ENCODE peak calls at places on chromosomes 3 and 15, in four cellular contexts. A is endothelial cell of umbilical vein, O is K562, F is GM12878. H is an unnamed sample.

GRCh38 chr3:141387446-141388030 is 19.2 kb downstream of the ZBTB38 start:
- DNase-seq in A (no peak), O (no peak), F (no peak), H (no peak)

GRCh38 chr3:65712156-65712555 is 326.6 kb downstream of the MAGI1 start:
- DNase-seq in A (no peak), O (no peak), F (no peak), H (peak; percentile 63)

GRCh38 chr15:49044761-49045571 is 1.3 kb downstream of the SECISBP2L start:
- DNase-seq in A (peak; percentile 50), O (peak; percentile 7), F (no peak), H (peak; percentile 1)

GRCh38 chr3:123421353-123422174 is 27.3 kb downstream of the ADCY5 start:
- DNase-seq in A (no peak), O (no peak), F (no peak), H (no peak)

GRCh38 chr3:45910892-45911291 is 24.5 kb downstream of the CCR9 start:
- DNase-seq in A (no peak), O (no peak), F (no peak), H (no peak)

GRCh38 chr3:11564577-11565001 is 79.1 kb downstream of the VGLL4 start:
- DNase-seq in A (no peak), O (no peak), F (no peak), H (no peak)

GRCh38 chr3:104190681-104191080 is 1176.0 kb upstream of the ALCAM start:
- DNase-seq in A (peak; percentile 66), O (no peak), F (no peak), H (no peak)

GRCh38 chr3:127630811-127631714 is 2.1 kb downstream of the PODXL2 start:
- DNase-seq in A (no peak), O (no peak), F (no peak), H (no peak)

GRCh38 chr15:29612096-29612495 is 210.2 kb downstream of the TJP1 start:
- DNase-seq in A (peak; percentile 9), O (no peak), F (no peak), H (peak; percentile 76)

GRCh38 chr15:75891895-75892294 is 11.8 kb upstream of the FBXO22 start:
- DNase-seq in A (peak; percentile 90), O (no peak), F (no peak), H (peak; percentile 96)

GRCh38 chr3:159938712-159939111 is 49.9 kb upstream of the IL12A start:
- DNase-seq in A (no peak), O (no peak), F (no peak), H (peak; percentile 58)

GRCh38 chr3:14633819-14634424 is 17.6 kb upstream of the CCDC174 start:
- DNase-seq in A (peak; percentile 53), O (peak; percentile 81), F (peak; percentile 17), H (peak; percentile 49)

GRCh38 chr3:146187334-146187950 is 26.5 kb upstream of the PLOD2 start:
- DNase-seq in A (no peak), O (no peak), F (no peak), H (peak; percentile 55)

GRCh38 chr3:64575211-64575844 is 112.5 kb downstream of the ADAMTS9 start:
- DNase-seq in A (peak; percentile 35), O (peak; percentile 14), F (no peak), H (peak; percentile 18)

GRCh38 chr3:196220587-196220986 is 4.3 kb downstream of the SLC51A start:
- DNase-seq in A (no peak), O (no peak), F (no peak), H (no peak)

GRCh38 chr15:72423256-72423655 is 25.2 kb downstream of the TMEM202 start:
- DNase-seq in A (no peak), O (no peak), F (no peak), H (no peak)

GRCh38 chr15:70851889-70852288 is 2.1 kb downstream of the LARP6 start:
- DNase-seq in A (no peak), O (no peak), F (no peak), H (no peak)

GRCh38 chr3:146166450-146167222 is 5.7 kb upstream of the PLOD2 start:
- DNase-seq in A (peak; percentile 67), O (no peak), F (no peak), H (peak; percentile 83)

GRCh38 chr3:99878005-99878404 is 60.3 kb downstream of the CMSS1 start:
- DNase-seq in A (peak; percentile 78), O (peak; percentile 32), F (no peak), H (peak; percentile 88)

GRCh38 chr15:78317145-78317836 is 17.9 kb upstream of the SKIC8 start:
- DNase-seq in A (no peak), O (peak; percentile 60), F (no peak), H (no peak)

GRCh38 chr15:99305761-99306505 is 54.7 kb downstream of the LRRC28 start:
- DNase-seq in A (peak; percentile 49), O (no peak), F (no peak), H (peak; percentile 87)

GRCh38 chr15:73617310-73617709 is 15.9 kb downstream of the NPTN start:
- DNase-seq in A (no peak), O (no peak), F (no peak), H (no peak)

GRCh38 chr3:48596676-48597407 is 1.7 kb upstream of the COL7A1 start:
- DNase-seq in A (no peak), O (no peak), F (no peak), H (no peak)

GRCh38 chr15:81754078-81754477 is 291.7 kb downstream of the MEX3B start:
- DNase-seq in A (no peak), O (no peak), F (no peak), H (no peak)

GRCh38 chr15:81749667-81750360 is 296.0 kb downstream of the MEX3B start:
- DNase-seq in A (no peak), O (no peak), F (no peak), H (no peak)

GRCh38 chr15:81752974-81753373 is 292.8 kb downstream of the MEX3B start:
- DNase-seq in A (no peak), O (no peak), F (no peak), H (no peak)

GRCh38 chr15:81752149-81752942 is 293.5 kb downstream of the MEX3B start:
- DNase-seq in A (peak; percentile 3), O (no peak), F (no peak), H (peak; percentile 15)

DNA sequence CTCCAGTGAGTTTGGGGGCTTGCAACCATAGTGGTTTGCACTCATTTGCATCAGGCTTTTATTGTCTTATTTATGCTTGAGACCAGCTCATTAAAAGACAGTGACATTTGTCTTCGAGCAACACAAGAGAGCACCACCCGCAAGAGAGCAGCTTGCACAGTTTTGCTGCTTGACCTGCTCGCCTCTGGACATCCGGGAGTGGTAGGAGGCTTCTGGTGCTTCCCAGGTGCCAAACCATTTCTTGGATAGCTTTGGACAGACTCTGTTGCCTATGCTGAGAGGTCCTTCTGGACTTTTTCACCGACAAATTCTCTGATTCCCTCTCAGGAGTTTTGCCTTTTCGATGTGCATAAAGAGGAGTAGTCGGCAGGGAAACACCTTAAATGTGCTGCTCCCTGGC is 294.5 kb downstream of the MEX3B start:
- DNase-seq in A (no peak), O (no peak), F (no peak), H (no peak)
- H3K27me3 ChIP-seq in A (no peaks in the 10 kb centered on the region), O (peaks cover 20% of the 10 kb centered on the region), F (no peaks in the 10 kb centered on the region), H (no peaks in the 10 kb centered on the region)

GRCh38 chr15:88541709-88542341 is 4.7 kb downstream of the DET1 start:
- DNase-seq in A (no peak), O (no peak), F (no peak), H (no peak)

GRCh38 chr15:88535100-88535499 is 11.4 kb downstream of the DET1 start:
- DNase-seq in A (no peak), O (no peak), F (no peak), H (peak; percentile 41)

GRCh38 chr15:88539441-88539840 is 7.0 kb downstream of the DET1 start:
- DNase-seq in A (no peak), O (no peak), F (no peak), H (no peak)

GRCh38 chr15:88535607-88536313 is 10.7 kb downstream of the DET1 start:
- DNase-seq in A (no peak), O (no peak), F (no peak), H (no peak)

DNA sequence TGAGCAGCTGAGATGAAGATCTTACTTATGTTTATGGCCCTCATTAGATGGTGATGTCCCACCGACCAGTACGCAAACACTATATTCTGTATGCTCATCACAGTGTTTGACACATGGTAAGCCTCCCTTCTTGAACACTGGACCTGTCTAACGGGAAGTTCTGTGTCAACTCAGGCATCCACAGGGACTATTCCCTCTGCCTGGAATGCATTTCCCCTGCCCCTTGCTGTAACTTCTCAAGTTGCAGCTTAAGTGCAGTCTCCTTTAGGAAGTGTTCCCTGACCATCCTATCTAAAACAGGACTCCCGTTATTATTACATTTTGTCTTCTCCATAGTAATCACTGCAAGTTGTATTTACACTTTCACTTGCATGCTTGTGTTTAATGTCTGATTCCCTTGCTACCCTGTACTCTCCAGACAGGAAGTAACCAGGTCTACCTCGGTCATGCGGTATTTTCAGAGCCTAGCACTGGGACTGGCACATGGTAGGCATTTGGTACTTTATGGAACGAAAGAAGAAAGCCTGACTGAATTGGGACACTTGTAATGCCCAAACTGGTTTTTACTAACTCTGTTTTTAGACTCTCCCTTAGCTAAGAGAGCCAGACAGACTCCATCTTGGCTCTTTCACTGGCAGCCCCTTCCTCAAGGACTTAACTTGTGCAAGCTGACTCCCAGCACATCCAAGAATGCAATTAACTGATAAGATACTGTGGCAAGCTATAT is 8.7 kb downstream of the DET1 start:
- DNase-seq in A (no peak), O (no peak), F (no peak), H (no peak)
- TF ChIP-seq FOS in A (no peak), O (no peak), F (no peak), H (no peak)

GRCh38 chr3:184377374-184377773 is 633 bp downstream of the THPO start:
- DNase-seq in A (no peak), O (no peak), F (no peak), H (no peak)
- H3K27me3 ChIP-seq in A (peaks cover 49% of the 10 kb centered on the region), O (peaks cover 24% of the 10 kb centered on the region), F (peaks cover 14% of the 10 kb centered on the region), H (peaks cover 74% of the 10 kb centered on the region)

DNA sequence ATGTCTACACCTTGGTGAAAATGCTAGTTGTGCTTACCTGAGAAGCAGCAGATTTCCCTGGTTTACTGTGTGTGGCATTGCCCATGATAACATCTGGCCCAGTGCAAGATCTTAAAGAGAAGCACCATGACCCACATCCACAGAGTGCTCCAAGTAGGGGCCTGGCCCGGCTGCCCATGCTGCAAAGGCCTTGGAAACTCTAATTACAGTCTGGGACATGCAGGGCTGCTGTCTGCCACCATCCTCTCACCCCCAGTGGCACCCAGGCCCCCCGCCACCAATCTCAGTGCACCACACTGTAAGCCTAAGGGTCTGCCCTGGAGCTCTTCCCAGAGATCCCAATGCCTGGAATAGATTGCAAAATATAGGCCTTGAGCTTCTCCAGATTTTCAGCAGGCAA is 132.6 kb downstream of the CHDH start:
- DNase-seq in A (no peak), O (no peak), F (no peak), H (no peak)
- TF ChIP-seq FOS in A (no peak), O (no peak), F (no peak), H (no peak)